ENCODE peak calls at places on chromosomes 12 and 14, in four cellular contexts. J, P, T and A are unnamed samples.

GRCh38 chr12:9647825-9648700 is 21.4 kb upstream of the CLEC2D start:
- DNase-seq in T (peak; percentile 90), P (no peak), J (peak; percentile 86), A (peak; percentile 94)

GRCh38 chr12:109797905-109798669 is 35.1 kb downstream of the TRPV4 start:
- DNase-seq in T (no peak), J (no peak), P (no peak), A (no peak)

GRCh38 chr12:52063081-52063985 is 6.4 kb upstream of the ATG101 start:
- DNase-seq in J (no peak), P (no peak), T (no peak), A (no peak)

GRCh38 chr14:104953896-104954656 is 24.1 kb downstream of the AHNAK2 start:
- DNase-seq in P (no peak), T (no peak), J (no peak), A (no peak)

GRCh38 chr12:19575307-19576243 is 136.3 kb downstream of the AEBP2 start:
- DNase-seq in T (no peak), P (no peak), J (no peak), A (no peak)

GRCh38 chr14:65101631-65102440 is 481 bp downstream of the MAX start:
- DNase-seq in T (peak; percentile 43), J (peak; percentile 44), P (no peak), A (peak; percentile 52)

GRCh38 chr14:69234106-69234505 is 25.9 kb upstream of the GALNT16 start:
- DNase-seq in P (no peak), T (no peak), J (no peak), A (no peak)

GRCh38 chr12:2894961-2895360 is 4.3 kb downstream of the TULP3 start:
- DNase-seq in T (no peak), J (no peak), P (no peak), A (no peak)

GRCh38 chr14:74299061-74299545 is 3.6 kb downstream of the ABCD4 start:
- DNase-seq in J (no peak), T (no peak), P (no peak), A (no peak)

GRCh38 chr12:73531752-73532151 is 1005.9 kb upstream of the ATXN7L3B start:
- DNase-seq in J (no peak), P (no peak), T (no peak), A (no peak)

GRCh38 chr12:1800646-1801284 is 19.6 kb upstream of the LRTM2 start:
- DNase-seq in T (no peak), P (no peak), J (no peak), A (peak; percentile 18)

GRCh38 chr14:91409991-91410401 is 7.6 kb downstream of the CCDC88C start:
- DNase-seq in P (no peak), T (no peak), J (no peak), A (no peak)

GRCh38 chr12:106234513-106234912 is 13.3 kb downstream of the CKAP4 start:
- DNase-seq in P (peak; percentile 51), T (no peak), J (no peak), A (no peak)

GRCh38 chr14:100012478-100012925 is 52.7 kb upstream of the EVL start:
- DNase-seq in P (no peak), J (no peak), T (no peak), A (no peak)

GRCh38 chr14:92539419-92539818 is 25.8 kb downstream of the RIN3 start:
- DNase-seq in J (no peak), P (no peak), T (no peak), A (no peak)

GRCh38 chr12:105235299-105235746 is 651 bp downstream of the APPL2 start:
- DNase-seq in J (no peak), T (no peak), P (no peak), A (no peak)

GRCh38 chr14:88952901-88953300 is 128.4 kb downstream of the TTC8 start:
- DNase-seq in T (no peak), P (no peak), J (no peak), A (no peak)

GRCh38 chr14:93780811-93781210 is 7.5 kb downstream of the PRIMA1 start:
- DNase-seq in P (no peak), J (no peak), T (no peak), A (no peak)

GRCh38 chr14:68811161-68811560 is 18.3 kb upstream of the ZFP36L1 start:
- DNase-seq in P (no peak), T (no peak), J (no peak), A (no peak)

GRCh38 chr12:47751561-47751960 is 7.1 kb downstream of the RAPGEF3 start:
- DNase-seq in J (no peak), T (no peak), P (no peak), A (no peak)

GRCh38 chr14:104346112-104346462 is 207.7 kb downstream of the KIF26A start:
- DNase-seq in J (no peak), T (no peak), P (no peak), A (no peak)

GRCh38 chr12:83826112-83826511 is 1086.5 kb downstream of the SLC6A15 start:
- DNase-seq in J (no peak), P (no peak), T (peak; percentile 3), A (no peak)

GRCh38 chr12:42090899-42091298 is 53.8 kb downstream of the GXYLT1 start:
- DNase-seq in P (no peak), J (no peak), T (no peak), A (no peak)

GRCh38 chr14:24251880-24252288 is 9.5 kb upstream of the TINF2 start:
- DNase-seq in P (no peak), J (no peak), T (no peak), A (peak; percentile 3)

GRCh38 chr12:2803635-2804380 is 8.7 kb upstream of the ITFG2 start:
- DNase-seq in J (no peak), P (no peak), T (no peak), A (no peak)

GRCh38 chr12:115640929-115641328 is 636.6 kb downstream of the MED13L start:
- DNase-seq in T (no peak), P (peak; percentile 59), J (no peak), A (no peak)

GRCh38 chr14:53011053-53011462 is 60.2 kb upstream of the FERMT2 start:
- DNase-seq in T (no peak), P (no peak), J (no peak), A (no peak)

GRCh38 chr14:64841121-64841611 is 38.5 kb downstream of the SPTB start:
- DNase-seq in P (peak; percentile 37), J (no peak), T (no peak), A (no peak)

GRCh38 chr12:23204933-23205778 is 580.2 kb downstream of the ETNK1 start:
- DNase-seq in P (no peak), T (no peak), J (no peak), A (peak; percentile 64)

GRCh38 chr12:74431821-74432220 is 105.8 kb upstream of the ATXN7L3B start:
- DNase-seq in P (no peak), T (no peak), J (no peak), A (no peak)